ENCODE peak calls at places on chromosomes 6 and 20, in nine cellular contexts. L is BE2C, V is cardiac muscle cell, N is aorta, H is IMR-90, Z is right atrium auricular region, F is astrocyte of the spinal cord, J is colonic mucosa, K is brain microvascular endothelial cell. T is an unnamed sample.
A peak's percentile ranks its signal among the peaks of the same experiment; 100 is the strongest.

GRCh38 chr20:25280574-25281535 is 33.0 kb downstream of the PYGB start:
- DNase-seq in J (no peak), K (no peak), N (peak; percentile 43), L (peak; percentile 3), Z (no peak), H (no peak), F (no peak), V (no peak), T (no peak)

GRCh38 chr6:68559716-68560115 is 75.4 kb upstream of the ADGRB3 start:
- DNase-seq in J (no peak), F (peak; percentile 67), V (no peak), K (no peak), L (peak; percentile 74), H (no peak), Z (no peak), N (no peak), T (no peak)

GRCh38 chr6:105087571-105088211 is 92.1 kb downstream of the POPDC3 start:
- DNase-seq in Z (no peak), H (peak; percentile 69), L (peak; percentile 40), K (peak; percentile 40), J (peak; percentile 35), F (peak; percentile 70), N (no peak), V (peak; percentile 76), T (no peak)

GRCh38 chr6:96157018-96157565 is 141.3 kb downstream of the FUT9 start:
- DNase-seq in L (no peak), V (no peak), F (peak; percentile 14), K (no peak), N (no peak), Z (no peak), H (no peak), J (no peak), T (no peak)

GRCh38 chr6:106858653-106859092 is 115.9 kb downstream of the CD24 start:
- DNase-seq in K (no peak), N (no peak), V (no peak), J (peak; percentile 87), L (no peak), Z (no peak), F (peak; percentile 21), H (peak; percentile 20), T (no peak)

GRCh38 chr20:438581-439469 is 23.5 kb downstream of the TBC1D20 start:
- DNase-seq in K (no peak), V (peak; percentile 40), N (peak; percentile 55), J (no peak), F (no peak), L (no peak), Z (no peak), H (no peak), T (no peak)

GRCh38 chr20:14197097-14197496 is 140.3 kb downstream of the FLRT3 start:
- DNase-seq in Z (no peak), L (no peak), K (peak; percentile 26), J (no peak), F (peak; percentile 46), H (peak; percentile 64), V (peak; percentile 28), N (no peak), T (no peak)

GRCh38 chr6:146876271-146877151 is 277.7 kb downstream of the ADGB start:
- DNase-seq in H (peak; percentile 8), L (peak; percentile 78), Z (no peak), V (peak; percentile 70), F (no peak), J (no peak), K (no peak), N (no peak), T (no peak)

GRCh38 chr20:19129976-19130612 is 82.3 kb upstream of the SLC24A3 start:
- DNase-seq in H (no peak), K (no peak), L (no peak), V (no peak), F (no peak), N (no peak), J (peak; percentile 83), Z (no peak), T (no peak)

GRCh38 chr20:60107621-60108020 is 149.4 kb downstream of the CDH26 start:
- DNase-seq in J (no peak), L (no peak), K (no peak), V (no peak), Z (no peak), N (no peak), H (no peak), F (no peak), T (no peak)

GRCh38 chr20:57567471-57568079 is 6.7 kb downstream of the PCK1 start:
- DNase-seq in J (no peak), H (no peak), V (no peak), L (no peak), K (no peak), Z (no peak), N (no peak), F (no peak), T (no peak)

GRCh38 chr6:158474961-158475343 is 84.9 kb upstream of the TMEM181 start:
- DNase-seq in H (peak; percentile 65), N (no peak), V (peak; percentile 35), F (peak; percentile 29), J (peak; percentile 25), K (peak; percentile 18), Z (no peak), L (no peak), T (no peak)

DNA sequence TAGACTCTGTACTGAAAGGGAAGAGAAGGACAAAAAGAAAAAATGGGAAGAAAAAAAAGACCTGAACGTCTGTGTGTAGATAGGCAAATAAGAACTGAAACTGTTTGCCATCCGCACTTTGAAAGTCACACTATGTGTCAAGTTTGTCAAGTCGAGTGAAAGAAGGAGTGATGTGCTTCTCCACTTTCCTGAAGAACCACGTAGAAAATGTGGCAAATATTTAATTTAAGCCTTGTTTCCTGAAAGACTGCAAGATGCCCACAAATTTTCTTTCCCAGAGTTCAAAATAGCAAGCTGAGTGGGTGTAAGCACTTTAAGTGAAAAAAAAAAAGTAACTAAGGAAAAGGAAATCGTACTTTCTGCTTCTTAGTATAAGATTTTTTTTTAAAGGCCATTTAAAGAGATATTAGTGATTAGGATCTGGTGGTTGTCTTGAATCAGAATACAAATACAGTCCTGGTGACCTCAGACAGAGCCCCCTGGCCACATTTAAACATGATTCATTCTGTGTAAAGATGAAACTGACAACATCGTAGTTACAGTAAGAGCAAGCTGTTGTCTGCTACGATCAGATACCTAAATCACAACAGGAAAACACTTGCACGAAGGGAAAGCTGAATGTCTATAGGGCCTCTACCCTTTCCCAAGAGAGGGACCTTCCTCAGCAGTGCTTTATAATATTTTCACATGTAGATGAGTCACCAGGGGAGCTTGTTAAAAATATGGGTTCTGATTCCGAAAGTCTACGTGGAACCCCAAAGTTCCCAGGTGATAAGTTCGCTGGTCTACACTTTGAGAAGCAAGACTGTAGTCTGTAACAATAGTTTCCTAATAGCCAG is 102.3 kb downstream of the HIVEP2 start:
- DNase-seq in V (peak; percentile 38), J (no peak), N (no peak), H (peak; percentile 57), Z (no peak), F (peak; percentile 70), K (peak; percentile 92), L (no peak), T (no peak)
- H3K4me3 ChIP-seq in V (no peak overlapping the region), J (no peak overlapping the region), N (no peak overlapping the region), H (peak overlapping the region; percentile 11), Z (peak overlapping the region; percentile 29), F (no peak overlapping the region), K (no peak overlapping the region), L (no peak overlapping the region), T (peak overlapping the region; percentile 29)

GRCh38 chr6:150213301-150213700 is 70.5 kb downstream of the PPP1R14C start:
- DNase-seq in K (no peak), F (no peak), N (no peak), J (no peak), H (no peak), Z (no peak), V (no peak), L (no peak), T (no peak)
- H3K4me3 ChIP-seq in K (no peak overlapping the region), F (no peak overlapping the region), N (no peak overlapping the region), J (no peak overlapping the region), H (no peak overlapping the region), Z (no peak overlapping the region), V (no peak overlapping the region), L (no peak overlapping the region), T (no peak overlapping the region)

GRCh38 chr6:43076928-43077809 is 1.1 kb downstream of the PTK7 start:
- DNase-seq in J (peak; percentile 35), K (peak; percentile 36), Z (no peak), F (peak; percentile 47), N (no peak), L (peak; percentile 77), H (peak; percentile 38), V (peak; percentile 54), T (no peak)

GRCh38 chr6:43081043-43081442 is 4.9 kb downstream of the PTK7 start:
- DNase-seq in F (no peak), Z (no peak), V (no peak), K (no peak), J (no peak), H (no peak), L (no peak), N (no peak), T (no peak)

GRCh38 chr6:43077981-43078411 is 1.9 kb downstream of the PTK7 start:
- DNase-seq in N (no peak), J (no peak), F (no peak), V (peak; percentile 62), H (peak; percentile 67), Z (no peak), L (no peak), K (no peak), T (no peak)

GRCh38 chr6:43076093-43076927 is at the start of gene PTK7:
- DNase-seq in N (no peak), K (peak; percentile 20), J (peak; percentile 43), F (peak; percentile 72), V (peak; percentile 80), Z (no peak), H (peak; percentile 54), L (peak; percentile 91), T (no peak)

DNA sequence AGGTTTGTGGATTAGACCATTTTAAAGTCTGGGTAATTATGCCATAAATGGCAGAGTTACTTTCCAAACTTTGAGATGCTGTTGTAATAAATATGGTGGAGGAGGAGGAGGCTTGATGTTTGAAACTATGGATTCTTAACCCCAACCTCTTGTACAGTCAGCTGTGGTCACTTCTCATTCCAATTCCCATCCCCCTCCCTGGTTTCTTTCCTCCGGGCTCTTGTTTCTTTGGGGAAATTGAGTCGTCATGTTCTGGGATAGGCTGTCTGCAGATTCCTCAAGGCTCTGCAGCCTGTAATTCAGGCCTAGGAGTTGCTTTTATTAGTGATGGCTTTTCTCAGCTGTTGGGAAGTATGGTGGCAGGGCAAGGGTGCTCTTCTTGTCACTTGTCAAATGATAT is 2.5 kb downstream of the PTK7 start:
- DNase-seq in L (no peak), F (peak; percentile 59), H (peak; percentile 85), J (no peak), Z (no peak), K (peak; percentile 32), V (peak; percentile 69), N (no peak), T (no peak)
- H3K4me3 ChIP-seq in L (no peak overlapping the region), F (peak overlapping the region; percentile 91), H (peak overlapping the region; percentile 76), J (no peak overlapping the region), Z (no peak overlapping the region), K (peak overlapping the region; percentile 91), V (no peak overlapping the region), N (no peak overlapping the region), T (no peak overlapping the region)

DNA sequence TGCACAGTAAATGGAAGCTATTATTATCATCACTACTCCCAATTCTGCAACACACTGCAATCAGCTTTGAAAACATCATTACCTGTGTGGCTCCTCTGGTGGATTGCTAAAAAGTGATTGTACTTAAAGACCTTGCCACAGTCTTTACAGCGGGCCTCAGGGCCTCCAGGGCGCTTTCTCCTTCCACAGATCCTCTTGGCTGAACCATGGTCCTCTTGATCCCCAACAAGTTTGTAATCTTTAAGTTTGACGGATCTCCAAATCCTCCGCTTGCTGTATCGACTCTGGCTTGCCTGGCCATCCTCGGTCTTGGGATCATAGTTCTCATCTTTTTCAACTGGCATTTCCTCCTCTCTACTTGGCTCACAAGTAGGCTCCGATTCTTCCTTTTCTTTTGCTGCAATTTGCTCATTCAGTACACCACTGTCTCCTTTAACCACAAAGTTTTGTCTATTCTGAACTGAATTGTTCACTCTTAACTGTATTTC is 2.0 kb downstream of the ZBTB24 start:
- DNase-seq in K (no peak), N (no peak), H (no peak), L (no peak), F (no peak), V (no peak), Z (no peak), J (no peak), T (no peak)
- H3K4me3 ChIP-seq in K (no peak overlapping the region), N (no peak overlapping the region), H (no peak overlapping the region), L (no peak overlapping the region), F (no peak overlapping the region), V (no peak overlapping the region), Z (no peak overlapping the region), J (no peak overlapping the region), T (peak overlapping the region; percentile 100)